ENCODE peak calls at places on chromosomes 13 and 19, in ten cellular contexts. L, K, J, F, E, Z, W, I, U and O are unnamed samples.

GRCh38 chr19:55227241-55228014 is 1.1 kb downstream of the TMEM86B start:
- DNase-seq in L (no peak), K (no peak), J (no peak), F (no peak), E (peak; percentile 45), Z (no peak), W (no peak), I (no peak), U (no peak), O (no peak)

GRCh38 chr19:49335071-49335783 is at the start of gene CD37:
- DNase-seq in L (no peak), K (no peak), J (no peak), F (no peak), E (no peak), Z (peak; percentile 60), W (no peak), I (peak; percentile 18), U (no peak), O (peak; percentile 58)

GRCh38 chr13:105773887-105774538 is 761.4 kb downstream of the EFNB2 start:
- DNase-seq in L (no peak), K (no peak), J (no peak), F (no peak), E (no peak), Z (no peak), W (no peak), I (no peak), U (no peak), O (no peak)

GRCh38 chr19:34096020-34096915 is 76.0 kb upstream of the LSM14A start:
- DNase-seq in L (peak; percentile 16), K (no peak), J (no peak), F (peak; percentile 83), E (no peak), Z (no peak), W (peak; percentile 72), I (no peak), U (no peak), O (no peak)

GRCh38 chr19:14383898-14384669 is 2.8 kb downstream of the ADGRE5 start:
- DNase-seq in L (no peak), K (no peak), J (no peak), F (no peak), E (no peak), Z (peak; percentile 95), W (no peak), I (no peak), U (peak; percentile 84), O (no peak)

GRCh38 chr19:57708641-57709354 is at the start of gene ZNF154:
- DNase-seq in L (peak; percentile 30), K (no peak), J (no peak), F (peak; percentile 99), E (peak; percentile 81), Z (no peak), W (no peak), I (peak; percentile 26), U (peak; percentile 76), O (peak; percentile 56)

GRCh38 chr13:29110003-29110402 is 289.9 kb downstream of the MTUS2 start:
- DNase-seq in L (no peak), K (no peak), J (no peak), F (no peak), E (no peak), Z (no peak), W (no peak), I (no peak), U (no peak), O (no peak)

GRCh38 chr19:18278521-18279265 is 2.7 kb downstream of the JUND start:
- DNase-seq in L (no peak), K (no peak), J (no peak), F (peak; percentile 43), E (no peak), Z (peak; percentile 30), W (no peak), I (peak; percentile 76), U (no peak), O (no peak)

GRCh38 chr13:110138009-110138699 is 168.8 kb downstream of the COL4A1 start:
- DNase-seq in L (peak; percentile 34), K (peak; percentile 36), J (peak; percentile 92), F (peak; percentile 80), E (no peak), Z (peak; percentile 82), W (peak; percentile 79), I (peak; percentile 40), U (peak; percentile 86), O (peak; percentile 41)

GRCh38 chr19:43594710-43595604 is 977 bp downstream of the IRGQ start:
- DNase-seq in L (peak; percentile 43), K (no peak), J (no peak), F (peak; percentile 89), E (peak; percentile 83), Z (peak; percentile 61), W (peak; percentile 76), I (no peak), U (peak; percentile 81), O (peak; percentile 65)

GRCh38 chr13:102309110-102309509 is 92.7 kb downstream of the FGF14 start:
- DNase-seq in L (no peak), K (no peak), J (peak; percentile 74), F (no peak), E (no peak), Z (no peak), W (no peak), I (no peak), U (no peak), O (no peak)

GRCh38 chr13:22793598-22794134 is 387.1 kb upstream of the SGCG start:
- DNase-seq in L (no peak), K (no peak), J (no peak), F (peak; percentile 28), E (no peak), Z (no peak), W (no peak), I (no peak), U (no peak), O (no peak)

GRCh38 chr19:6890938-6891337 is 3.6 kb downstream of the ADGRE1 start:
- DNase-seq in L (no peak), K (no peak), J (no peak), F (no peak), E (no peak), Z (no peak), W (no peak), I (no peak), U (no peak), O (no peak)

GRCh38 chr13:100461309-100462035 is 127.1 kb downstream of the GGACT start:
- DNase-seq in L (no peak), K (no peak), J (no peak), F (peak; percentile 40), E (no peak), Z (no peak), W (no peak), I (no peak), U (no peak), O (no peak)

GRCh38 chr13:24270639-24271131 is 38.7 kb upstream of the C1QTNF9 start:
- DNase-seq in L (no peak), K (peak; percentile 38), J (no peak), F (peak; percentile 24), E (no peak), Z (no peak), W (peak; percentile 70), I (no peak), U (peak; percentile 79), O (no peak)

GRCh38 chr19:34082289-34083077 is 89.8 kb upstream of the LSM14A start:
- DNase-seq in L (no peak), K (no peak), J (no peak), F (peak; percentile 58), E (no peak), Z (no peak), W (no peak), I (no peak), U (no peak), O (no peak)

GRCh38 chr13:29594310-29594709 is 1.2 kb downstream of the SLC7A1 start:
- DNase-seq in L (peak; percentile 44), K (peak; percentile 21), J (peak; percentile 92), F (peak; percentile 51), E (no peak), Z (peak; percentile 57), W (peak; percentile 62), I (peak; percentile 51), U (peak; percentile 78), O (peak; percentile 38)

GRCh38 chr19:31274266-31274963 is 74.8 kb downstream of the TSHZ3 start:
- DNase-seq in L (no peak), K (no peak), J (no peak), F (no peak), E (no peak), Z (no peak), W (no peak), I (no peak), U (peak; percentile 36), O (no peak)

GRCh38 chr19:31270897-31271568 is 78.2 kb downstream of the TSHZ3 start:
- DNase-seq in L (no peak), K (no peak), J (no peak), F (no peak), E (no peak), Z (no peak), W (no peak), I (no peak), U (peak; percentile 58), O (no peak)

GRCh38 chr19:31274964-31275319 is 74.3 kb downstream of the TSHZ3 start:
- DNase-seq in L (no peak), K (no peak), J (no peak), F (no peak), E (no peak), Z (no peak), W (no peak), I (no peak), U (no peak), O (no peak)

GRCh38 chr19:31271569-31271911 is 77.7 kb downstream of the TSHZ3 start:
- DNase-seq in L (no peak), K (no peak), J (no peak), F (no peak), E (no peak), Z (no peak), W (no peak), I (no peak), U (peak; percentile 7), O (no peak)

GRCh38 chr19:31272707-31273106 is 76.5 kb downstream of the TSHZ3 start:
- DNase-seq in L (no peak), K (no peak), J (no peak), F (no peak), E (no peak), Z (no peak), W (no peak), I (no peak), U (peak; percentile 39), O (no peak)
- TF ChIP-seq POLR2AphosphoS5 in L (no peak), K (no peak), J (no peak), F (no peak), E (no peak), Z (no peak), W (no peak), I (no peak), U (no peak), O (no peak)

GRCh38 chr19:38068851-38069250 is 155.2 kb downstream of the DPF1 start:
- DNase-seq in L (no peak), K (no peak), J (no peak), F (no peak), E (no peak), Z (no peak), W (no peak), I (no peak), U (no peak), O (no peak)
- TF ChIP-seq POLR2AphosphoS5 in L (no peak), K (no peak), J (no peak), F (no peak), E (no peak), Z (no peak), W (no peak), I (no peak), U (no peak), O (no peak)

GRCh38 chr13:21710163-21710562 is 39.3 kb downstream of the FGF9 start:
- DNase-seq in L (no peak), K (no peak), J (no peak), F (no peak), E (no peak), Z (no peak), W (no peak), I (no peak), U (no peak), O (no peak)
- TF ChIP-seq POLR2AphosphoS5 in L (no peak), K (no peak), J (no peak), F (no peak), E (no peak), Z (no peak), W (no peak), I (no peak), U (no peak), O (no peak)

GRCh38 chr13:98495627-98496238 is 81.2 kb downstream of the STK24 start:
- DNase-seq in L (no peak), K (no peak), J (no peak), F (no peak), E (no peak), Z (no peak), W (peak; percentile 53), I (no peak), U (no peak), O (no peak)
- TF ChIP-seq POLR2AphosphoS5 in L (peak; percentile 40), K (no peak), J (no peak), F (no peak), E (no peak), Z (no peak), W (no peak), I (peak; percentile 33), U (no peak), O (no peak)